ENCODE peak calls at places on chromosomes 4 and X, in seven cellular contexts. U is NCI-H1092 treated with DMSO at 0.1 percent for 48 hours; Y is HCT116; H is lower leg skin; X is MCF 10A; K is NCI-H446 treated with DMSO at 0.1 percent for 48 hours; F is stimulated activated CD4-positive, alpha-beta T cell treated with anti-CD3 and anti-CD28 coated beads, Interleukin-15, amount 100 ng/mL, for 1 hour. Q is an unnamed sample.

GRCh38 chr4:141486375-141486997 is 149.9 kb upstream of the IL15 start:
- DNase-seq in U (no peak), Y (no peak), H (no peak), X (peak; percentile 49), K (no peak), F (no peak), Q (no peak)

GRCh38 chr4:129239088-129239487 is 143.1 kb downstream of the C4orf33 start:
- DNase-seq in U (no peak), Y (no peak), H (no peak), X (no peak), K (no peak), F (no peak), Q (no peak)

GRCh38 chr4:39514888-39515401 is 12.3 kb downstream of the UGDH start:
- DNase-seq in U (no peak), Y (peak; percentile 27), H (no peak), X (peak; percentile 80), K (no peak), F (no peak), Q (no peak)

GRCh38 chr4:89221175-89221867 is 86.3 kb downstream of the GPRIN3 start:
- DNase-seq in U (no peak), Y (peak; percentile 3), H (no peak), X (no peak), K (no peak), F (no peak), Q (no peak)

GRCh38 chr4:41178372-41179085 is 35.8 kb downstream of the APBB2 start:
- DNase-seq in U (no peak), Y (no peak), H (no peak), X (peak; percentile 84), K (no peak), F (no peak), Q (no peak)

GRCh38 chrX:135707880-135708279 is 5.6 kb upstream of the CT45A1 start:
- DNase-seq in U (no peak), Y (peak; percentile 16), H (no peak), X (peak; percentile 45), K (no peak), F (no peak), Q (peak; percentile 28)

GRCh38 chr4:184732126-184732525 is 1.8 kb downstream of the CENPU start:
- DNase-seq in U (peak; percentile 38), Y (no peak), H (no peak), X (peak; percentile 82), K (peak; percentile 20), F (no peak), Q (no peak)

GRCh38 chr4:18815081-18815778 is 793.7 kb upstream of the LCORL start:
- DNase-seq in U (no peak), Y (no peak), H (no peak), X (no peak), K (no peak), F (no peak), Q (no peak)

GRCh38 chr4:87853108-87853507 is 20.3 kb downstream of the MEPE start:
- DNase-seq in U (peak; percentile 26), Y (peak; percentile 45), H (no peak), X (peak; percentile 61), K (no peak), F (no peak), Q (peak; percentile 30)

GRCh38 chr4:108008721-108009120 is 19.0 kb downstream of the HADH start:
- DNase-seq in U (no peak), Y (no peak), H (no peak), X (peak; percentile 63), K (no peak), F (no peak), Q (no peak)

GRCh38 chr4:112038861-112039260 is 106.4 kb upstream of the FAM241A start:
- DNase-seq in U (no peak), Y (no peak), H (no peak), X (peak; percentile 16), K (no peak), F (no peak), Q (no peak)

GRCh38 chr4:36198068-36198808 is 46.1 kb downstream of the ARAP2 start:
- DNase-seq in U (no peak), Y (no peak), H (no peak), X (no peak), K (no peak), F (no peak), Q (no peak)

GRCh38 chrX:133185938-133186337 is 32.2 kb downstream of the TFDP3 start:
- DNase-seq in U (no peak), Y (peak; percentile 77), H (no peak), X (peak; percentile 72), K (no peak), F (no peak), Q (no peak)

GRCh38 chr4:139014391-139015268 is 951 bp upstream of the NOCT start:
- DNase-seq in U (no peak), Y (peak; percentile 85), H (no peak), X (peak; percentile 93), K (peak; percentile 51), F (no peak), Q (no peak)

GRCh38 chr4:20456416-20456815 is 204.7 kb downstream of the SLIT2 start:
- DNase-seq in U (no peak), Y (no peak), H (no peak), X (no peak), K (no peak), F (no peak), Q (no peak)

GRCh38 chr4:6383019-6383404 is 89.4 kb downstream of the PPP2R2C start:
- DNase-seq in U (no peak), Y (no peak), H (no peak), X (no peak), K (no peak), F (no peak), Q (no peak)

GRCh38 chr4:125735107-125735506 is 420.4 kb downstream of the FAT4 start:
- DNase-seq in U (no peak), Y (no peak), H (no peak), X (peak; percentile 85), K (no peak), F (no peak), Q (no peak)

GRCh38 chrX:17291141-17291900 is 83.7 kb upstream of the NHS start:
- DNase-seq in U (no peak), Y (no peak), H (no peak), X (no peak), K (no peak), F (no peak), Q (no peak)

GRCh38 chr4:80138556-80139538 is 58.5 kb upstream of the PRDM8 start:
- DNase-seq in U (no peak), Y (no peak), H (no peak), X (peak; percentile 56), K (no peak), F (no peak), Q (no peak)

GRCh38 chr4:112931001-112931400 is 118.5 kb upstream of the ANK2 start:
- DNase-seq in U (no peak), Y (no peak), H (no peak), X (no peak), K (no peak), F (no peak), Q (no peak)

GRCh38 chr4:182019148-182019652 is 224.0 kb upstream of the TENM3 start:
- DNase-seq in U (no peak), Y (no peak), H (no peak), X (no peak), K (no peak), F (no peak), Q (no peak)

GRCh38 chr4:123573866-123574508 is 177.4 kb downstream of the SPRY1 start:
- DNase-seq in U (no peak), Y (no peak), H (no peak), X (no peak), K (no peak), F (no peak), Q (no peak)

GRCh38 chr4:119100640-119101039 is 35.0 kb upstream of the MYOZ2 start:
- DNase-seq in U (no peak), Y (no peak), H (no peak), X (no peak), K (no peak), F (no peak), Q (no peak)

GRCh38 chrX:45992402-45993123 is 552.7 kb downstream of the ZNF674 start:
- DNase-seq in U (no peak), Y (no peak), H (no peak), X (no peak), K (no peak), F (no peak), Q (no peak)

GRCh38 chrX:9471571-9471985 is 6.7 kb downstream of the TBL1X start:
- DNase-seq in U (no peak), Y (no peak), H (no peak), X (no peak), K (no peak), F (no peak), Q (no peak)

GRCh38 chr4:62075082-62075481 is 875.0 kb downstream of the ADGRL3 start:
- DNase-seq in U (no peak), Y (no peak), H (no peak), X (no peak), K (no peak), F (no peak), Q (no peak)

GRCh38 chr4:70269674-70270073 is 27.3 kb downstream of the CSN3 start:
- DNase-seq in U (no peak), Y (peak; percentile 23), H (no peak), X (peak; percentile 22), K (peak; percentile 8), F (no peak), Q (peak; percentile 1)

GRCh38 chr4:53986062-53986461 is 78.3 kb downstream of the CHIC2 start:
- DNase-seq in U (no peak), Y (no peak), H (no peak), X (no peak), K (no peak), F (no peak), Q (no peak)

GRCh38 chrX:30649859-30650258 is 3.4 kb upstream of the GK start:
- DNase-seq in U (no peak), Y (no peak), H (no peak), X (no peak), K (no peak), F (no peak), Q (no peak)

GRCh38 chrX:16612257-16612987 is 37.5 kb upstream of the S100G start:
- DNase-seq in U (no peak), Y (no peak), H (no peak), X (no peak), K (no peak), F (no peak), Q (no peak)

GRCh38 chr4:83618431-83618830 is 82.5 kb downstream of the GPAT3 start:
- DNase-seq in U (no peak), Y (peak; percentile 52), H (no peak), X (peak; percentile 58), K (no peak), F (no peak), Q (no peak)

GRCh38 chr4:95049838-95050237 is 292.1 kb downstream of the BMPR1B start:
- DNase-seq in U (no peak), Y (no peak), H (no peak), X (peak; percentile 12), K (no peak), F (no peak), Q (no peak)

GRCh38 chr4:140579278-140579677 is 10.5 kb upstream of the UCP1 start:
- DNase-seq in U (no peak), Y (no peak), H (no peak), X (no peak), K (no peak), F (no peak), Q (no peak)

GRCh38 chrX:44072631-44073030 is 99.4 kb upstream of the NDP start:
- DNase-seq in U (no peak), Y (no peak), H (no peak), X (no peak), K (peak; percentile 56), F (no peak), Q (no peak)

GRCh38 chr4:157558016-157558415 is 337.5 kb downstream of the GRIA2 start:
- DNase-seq in U (no peak), Y (no peak), H (no peak), X (no peak), K (no peak), F (no peak), Q (no peak)

GRCh38 chr4:101599620-101600019 is 190.9 kb upstream of the BANK1 start:
- DNase-seq in U (no peak), Y (no peak), H (no peak), X (peak; percentile 78), K (no peak), F (no peak), Q (no peak)